ENCODE peak calls at places on chromosomes 6 and 20, in four cellular contexts. I is activated gamma-delta T cell treated with anti-CD3 and anti-CD28 coated beads, Interleukin-2, amount 50 U/mL, for 16 hours; D is SW 1271; G is NB4. X is an unnamed sample.

GRCh38 chr6:106959985-106960384 is 14.5 kb downstream of the CD24 start:
- DNase-seq in D (no peak), I (no peak), G (no peak), X (peak)

GRCh38 chr20:51402201-51402600 is 140.3 kb downstream of the NFATC2 start:
- DNase-seq in I (peak), D (no peak), G (peak), X (peak)

GRCh38 chr6:27178001-27178730 is 69.3 kb upstream of the PRSS16 start:
- DNase-seq in D (peak), G (peak), I (peak), X (no peak)

GRCh38 chr6:169702640-169703246 is 817 bp downstream of the C6orf120 start:
- DNase-seq in I (peak), G (peak), D (peak), X (no peak)

GRCh38 chr6:121158924-121159323 is 175.4 kb downstream of the TBC1D32 start:
- DNase-seq in G (no peak), I (no peak), D (no peak), X (no peak)

GRCh38 chr20:51484141-51484815 is 58.2 kb downstream of the NFATC2 start:
- DNase-seq in I (no peak), G (no peak), D (no peak), X (no peak)

GRCh38 chr20:14888172-14888571 is 550.8 kb upstream of the FLRT3 start:
- DNase-seq in D (no peak), G (no peak), I (no peak), X (no peak)

GRCh38 chr6:4575724-4576123 is 200.5 kb upstream of the CDYL start:
- DNase-seq in I (no peak), G (no peak), D (no peak), X (no peak)

GRCh38 chr6:141539617-141540016 is 593.1 kb upstream of the GJE1 start:
- DNase-seq in D (no peak), I (no peak), G (no peak), X (no peak)

GRCh38 chr6:30880563-30881252 is 3.6 kb upstream of the DDR1 start:
- DNase-seq in G (no peak), I (no peak), D (no peak), X (no peak)

X was measured in GF-D8.